ENCODE peak calls at places on chromosomes 1 and 21, in ten cellular contexts. One of them, this sample, is unnamed.

GRCh38 chr1:203548917-203549708 is 55.2 kb downstream of the OPTC start:
- DNase-seq in left colon: no peak
- DNase-seq in M059J: peak; percentile 34
- DNase-seq in kidney epithelial cell: no peak
- DNase-seq in NCI-H1436: peak; percentile 13
- DNase-seq in globus pallidus: no peak
- DNase-seq in ureter: no peak
- DNase-seq in GM10248: no peak
- DNase-seq in GM13976: no peak
- DNase-seq in Kasumi-1: no peak
- DNase-seq in this sample: no peak

GRCh38 chr1:20837554-20838192 is 50.6 kb upstream of the HP1BP3 start:
- DNase-seq in left colon: no peak
- DNase-seq in M059J: no peak
- DNase-seq in kidney epithelial cell: no peak
- DNase-seq in NCI-H1436: no peak
- DNase-seq in globus pallidus: peak; percentile 38
- DNase-seq in ureter: no peak
- DNase-seq in GM10248: no peak
- DNase-seq in GM13976: no peak
- DNase-seq in Kasumi-1: no peak
- DNase-seq in this sample: no peak

GRCh38 chr21:41466024-41466820 is 40.2 kb downstream of the MX1 start:
- DNase-seq in left colon: no peak
- DNase-seq in M059J: peak; percentile 76
- DNase-seq in kidney epithelial cell: no peak
- DNase-seq in NCI-H1436: no peak
- DNase-seq in globus pallidus: no peak
- DNase-seq in ureter: no peak
- DNase-seq in GM10248: no peak
- DNase-seq in GM13976: no peak
- DNase-seq in Kasumi-1: no peak
- DNase-seq in this sample: peak; percentile 42

GRCh38 chr1:188937965-188938551 is 1539.6 kb downstream of the BRINP3 start:
- DNase-seq in left colon: no peak
- DNase-seq in M059J: peak; percentile 10
- DNase-seq in kidney epithelial cell: no peak
- DNase-seq in NCI-H1436: no peak
- DNase-seq in globus pallidus: no peak
- DNase-seq in ureter: no peak
- DNase-seq in GM10248: no peak
- DNase-seq in GM13976: no peak
- DNase-seq in Kasumi-1: peak; percentile 63
- DNase-seq in this sample: no peak

GRCh38 chr1:100585774-100586173 is 47.8 kb downstream of the GPR88 start:
- DNase-seq in left colon: no peak
- DNase-seq in M059J: peak; percentile 80
- DNase-seq in kidney epithelial cell: no peak
- DNase-seq in NCI-H1436: no peak
- DNase-seq in globus pallidus: no peak
- DNase-seq in ureter: no peak
- DNase-seq in GM10248: no peak
- DNase-seq in GM13976: no peak
- DNase-seq in Kasumi-1: no peak
- DNase-seq in this sample: no peak

GRCh38 chr1:201488817-201489581 is 17.9 kb downstream of the CSRP1 start:
- DNase-seq in left colon: peak; percentile 45
- DNase-seq in M059J: peak; percentile 98
- DNase-seq in kidney epithelial cell: peak; percentile 77
- DNase-seq in NCI-H1436: no peak
- DNase-seq in globus pallidus: no peak
- DNase-seq in ureter: no peak
- DNase-seq in GM10248: no peak
- DNase-seq in GM13976: no peak
- DNase-seq in Kasumi-1: peak; percentile 14
- DNase-seq in this sample: peak; percentile 31

GRCh38 chr1:184299796-184300195 is 87.0 kb upstream of the C1orf21 start:
- DNase-seq in left colon: no peak
- DNase-seq in M059J: no peak
- DNase-seq in kidney epithelial cell: no peak
- DNase-seq in NCI-H1436: no peak
- DNase-seq in globus pallidus: no peak
- DNase-seq in ureter: no peak
- DNase-seq in GM10248: no peak
- DNase-seq in GM13976: no peak
- DNase-seq in Kasumi-1: no peak
- DNase-seq in this sample: no peak

GRCh38 chr1:220281159-220281574 is 8.9 kb upstream of the RAB3GAP2 start:
- DNase-seq in left colon: no peak
- DNase-seq in M059J: peak; percentile 12
- DNase-seq in kidney epithelial cell: no peak
- DNase-seq in NCI-H1436: peak; percentile 2
- DNase-seq in globus pallidus: no peak
- DNase-seq in ureter: no peak
- DNase-seq in GM10248: no peak
- DNase-seq in GM13976: no peak
- DNase-seq in Kasumi-1: peak; percentile 70
- DNase-seq in this sample: no peak

GRCh38 chr1:201395936-201396335 is 3.2 kb downstream of the LAD1 start:
- DNase-seq in left colon: no peak
- DNase-seq in M059J: no peak
- DNase-seq in kidney epithelial cell: no peak
- DNase-seq in NCI-H1436: no peak
- DNase-seq in globus pallidus: no peak
- DNase-seq in ureter: no peak
- DNase-seq in GM10248: no peak
- DNase-seq in GM13976: no peak
- DNase-seq in Kasumi-1: no peak
- DNase-seq in this sample: no peak

This sample was measured in ascending aorta.